ENCODE peak calls at places on chromosomes 11 and 22, in eight cellular contexts. One of them, this sample, is unnamed.
A peak's percentile ranks its signal among the peaks of the same experiment; 100 is the strongest.

GRCh38 chr11:36619502-36619901 is 21.5 kb upstream of the RAG2 start:
- DNase-seq in HepG2: no peak
- DNase-seq in K562: no peak
- DNase-seq in H1: no peak
- DNase-seq in A549: no peak
- DNase-seq in stomach: no peak
- DNase-seq in transverse colon: no peak
- DNase-seq in ovary: no peak
- DNase-seq in this sample: no peak

GRCh38 chr11:125055107-125055715 is 7.9 kb upstream of the SLC37A2 start:
- DNase-seq in HepG2: no peak
- DNase-seq in K562: no peak
- DNase-seq in H1: no peak
- DNase-seq in A549: no peak
- DNase-seq in stomach: no peak
- DNase-seq in transverse colon: no peak
- DNase-seq in ovary: no peak
- DNase-seq in this sample: no peak

GRCh38 chr11:14413307-14414072 is 54.5 kb upstream of the RRAS2 start:
- DNase-seq in HepG2: no peak
- DNase-seq in K562: peak; percentile 50
- DNase-seq in H1: peak; percentile 43
- DNase-seq in A549: peak; percentile 20
- DNase-seq in stomach: no peak
- DNase-seq in transverse colon: no peak
- DNase-seq in ovary: peak; percentile 23
- DNase-seq in this sample: peak; percentile 70

GRCh38 chr11:15199693-15200092 is 85.0 kb downstream of the INSC start:
- DNase-seq in HepG2: no peak
- DNase-seq in K562: no peak
- DNase-seq in H1: no peak
- DNase-seq in A549: no peak
- DNase-seq in stomach: peak; percentile 52
- DNase-seq in transverse colon: no peak
- DNase-seq in ovary: no peak
- DNase-seq in this sample: no peak

GRCh38 chr11:10728779-10729472 is 22.1 kb upstream of the CTR9 start:
- DNase-seq in HepG2: no peak
- DNase-seq in K562: no peak
- DNase-seq in H1: no peak
- DNase-seq in A549: no peak
- DNase-seq in stomach: no peak
- DNase-seq in transverse colon: no peak
- DNase-seq in ovary: no peak
- DNase-seq in this sample: no peak

GRCh38 chr11:32438883-32439487 is 3.6 kb upstream of the WT1 start:
- DNase-seq in HepG2: no peak
- DNase-seq in K562: no peak
- DNase-seq in H1: no peak
- DNase-seq in A549: no peak
- DNase-seq in stomach: no peak
- DNase-seq in transverse colon: no peak
- DNase-seq in ovary: peak; percentile 63
- DNase-seq in this sample: no peak

GRCh38 chr11:75475767-75476650 is 43.0 kb upstream of the KLHL35 start:
- DNase-seq in HepG2: no peak
- DNase-seq in K562: no peak
- DNase-seq in H1: no peak
- DNase-seq in A549: no peak
- DNase-seq in stomach: peak; percentile 30
- DNase-seq in transverse colon: peak; percentile 33
- DNase-seq in ovary: peak; percentile 59
- DNase-seq in this sample: no peak

GRCh38 chr11:75384438-75385080 is 14.8 kb upstream of the RPS3 start:
- DNase-seq in HepG2: peak; percentile 50
- DNase-seq in K562: peak; percentile 84
- DNase-seq in H1: peak; percentile 51
- DNase-seq in A549: peak; percentile 83
- DNase-seq in stomach: peak; percentile 86
- DNase-seq in transverse colon: peak; percentile 85
- DNase-seq in ovary: peak; percentile 85
- DNase-seq in this sample: peak; percentile 87

GRCh38 chr11:117273550-117274289 is 17.4 kb upstream of the BACE1-AS start:
- DNase-seq in HepG2: no peak
- DNase-seq in K562: no peak
- DNase-seq in H1: peak; percentile 17
- DNase-seq in A549: peak; percentile 20
- DNase-seq in stomach: no peak
- DNase-seq in transverse colon: no peak
- DNase-seq in ovary: no peak
- DNase-seq in this sample: no peak

GRCh38 chr22:20523118-20523983 is 15.9 kb downstream of the MED15 start:
- DNase-seq in HepG2: no peak
- DNase-seq in K562: peak; percentile 76
- DNase-seq in H1: no peak
- DNase-seq in A549: no peak
- DNase-seq in stomach: no peak
- DNase-seq in transverse colon: no peak
- DNase-seq in ovary: no peak
- DNase-seq in this sample: no peak

GRCh38 chr11:133712235-133712634 is 133.1 kb downstream of the SPATA19 start:
- DNase-seq in HepG2: no peak
- DNase-seq in K562: no peak
- DNase-seq in H1: no peak
- DNase-seq in A549: no peak
- DNase-seq in stomach: no peak
- DNase-seq in transverse colon: no peak
- DNase-seq in ovary: no peak
- DNase-seq in this sample: no peak

GRCh38 chr11:124867700-124868099 is 2.5 kb downstream of the ROBO3 start:
- DNase-seq in HepG2: peak; percentile 25
- DNase-seq in K562: peak; percentile 53
- DNase-seq in H1: no peak
- DNase-seq in A549: peak; percentile 40
- DNase-seq in stomach: no peak
- DNase-seq in transverse colon: no peak
- DNase-seq in ovary: no peak
- DNase-seq in this sample: peak; percentile 63

DNA sequence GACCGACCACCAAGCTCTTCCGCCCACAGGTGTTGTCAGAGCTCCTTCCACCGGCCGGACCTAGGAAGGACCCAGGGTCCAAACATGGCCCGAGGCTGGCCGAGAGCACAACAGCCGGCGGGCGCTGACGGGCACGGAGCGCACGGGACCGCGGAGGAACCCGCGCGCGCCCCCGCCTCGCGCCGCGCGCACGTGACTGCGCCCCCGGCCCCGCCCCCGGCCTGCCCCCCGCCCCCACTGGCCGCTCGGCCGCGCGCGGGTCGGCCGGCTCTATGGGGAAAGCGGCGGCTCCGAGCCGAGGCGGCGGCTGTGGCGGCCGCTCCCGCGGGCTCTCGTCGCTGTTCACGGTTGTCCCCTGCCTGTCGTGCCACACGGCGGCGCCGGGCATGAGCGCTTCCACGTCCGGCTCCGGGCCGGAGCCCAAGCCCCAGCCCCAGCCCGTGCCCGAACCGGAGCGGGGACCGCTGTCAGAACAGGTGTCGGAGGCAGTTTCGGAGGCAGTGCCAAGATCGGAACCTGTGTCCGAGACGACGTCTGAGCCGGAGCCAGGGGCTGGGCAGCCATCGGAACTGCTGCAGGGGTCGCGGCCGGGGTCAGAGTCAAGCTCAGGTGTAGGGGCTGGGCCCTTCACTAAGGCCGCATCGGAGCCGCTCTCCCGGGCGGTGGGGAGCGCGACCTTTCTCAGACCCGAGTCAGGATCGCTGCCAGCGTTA is at the start of gene OSBP2:
- DNase-seq in HepG2: no peak
- DNase-seq in K562: peak; percentile 75
- DNase-seq in H1: no peak
- DNase-seq in A549: peak; percentile 9
- DNase-seq in stomach: peak; percentile 57
- DNase-seq in transverse colon: peak; percentile 56
- DNase-seq in ovary: peak; percentile 56
- DNase-seq in this sample: peak; percentile 62
- H3K4me3 ChIP-seq in HepG2: peak within 1 kb of the TSS; percentile 59
- H3K4me3 ChIP-seq in K562: peak within 1 kb of the TSS; percentile 34
- H3K4me3 ChIP-seq in H1: peak within 1 kb of the TSS; percentile 67
- H3K4me3 ChIP-seq in A549: peak within 1 kb of the TSS; percentile 74
- H3K4me3 ChIP-seq in stomach: peak within 1 kb of the TSS; percentile 65
- H3K4me3 ChIP-seq in transverse colon: peak within 1 kb of the TSS; percentile 45
- H3K4me3 ChIP-seq in ovary: peak within 1 kb of the TSS; percentile 55
- H3K4me3 ChIP-seq in this sample: peak within 1 kb of the TSS; percentile 74

GRCh38 chr11:79259800-79260199 is 181.0 kb downstream of the TENM4 start:
- DNase-seq in HepG2: no peak
- DNase-seq in K562: no peak
- DNase-seq in H1: no peak
- DNase-seq in A549: peak; percentile 20
- DNase-seq in stomach: no peak
- DNase-seq in transverse colon: no peak
- DNase-seq in ovary: no peak
- DNase-seq in this sample: no peak

GRCh38 chr11:79262221-79262620 is 178.6 kb downstream of the TENM4 start:
- DNase-seq in HepG2: no peak
- DNase-seq in K562: no peak
- DNase-seq in H1: no peak
- DNase-seq in A549: no peak
- DNase-seq in stomach: no peak
- DNase-seq in transverse colon: no peak
- DNase-seq in ovary: no peak
- DNase-seq in this sample: no peak

GRCh38 chr11:79264284-79264683 is 176.5 kb downstream of the TENM4 start:
- DNase-seq in HepG2: no peak
- DNase-seq in K562: no peak
- DNase-seq in H1: no peak
- DNase-seq in A549: no peak
- DNase-seq in stomach: no peak
- DNase-seq in transverse colon: no peak
- DNase-seq in ovary: no peak
- DNase-seq in this sample: no peak

GRCh38 chr11:79265756-79266322 is 175.0 kb downstream of the TENM4 start:
- DNase-seq in HepG2: no peak
- DNase-seq in K562: no peak
- DNase-seq in H1: no peak
- DNase-seq in A549: no peak
- DNase-seq in stomach: no peak
- DNase-seq in transverse colon: no peak
- DNase-seq in ovary: no peak
- DNase-seq in this sample: no peak

GRCh38 chr11:79263001-79263400 is 177.8 kb downstream of the TENM4 start:
- DNase-seq in HepG2: no peak
- DNase-seq in K562: no peak
- DNase-seq in H1: no peak
- DNase-seq in A549: no peak
- DNase-seq in stomach: peak; percentile 30
- DNase-seq in transverse colon: peak; percentile 25
- DNase-seq in ovary: peak; percentile 88
- DNase-seq in this sample: peak; percentile 90
- TF ChIP-seq EP300 in HepG2: no peak
- TF ChIP-seq EP300 in K562: no peak
- TF ChIP-seq EP300 in H1: no peak
- TF ChIP-seq EP300 in A549: no peak
- TF ChIP-seq EP300 in stomach: no peak
- TF ChIP-seq EP300 in transverse colon: no peak
- TF ChIP-seq EP300 in ovary: no peak
- TF ChIP-seq EP300 in this sample: no peak

DNA sequence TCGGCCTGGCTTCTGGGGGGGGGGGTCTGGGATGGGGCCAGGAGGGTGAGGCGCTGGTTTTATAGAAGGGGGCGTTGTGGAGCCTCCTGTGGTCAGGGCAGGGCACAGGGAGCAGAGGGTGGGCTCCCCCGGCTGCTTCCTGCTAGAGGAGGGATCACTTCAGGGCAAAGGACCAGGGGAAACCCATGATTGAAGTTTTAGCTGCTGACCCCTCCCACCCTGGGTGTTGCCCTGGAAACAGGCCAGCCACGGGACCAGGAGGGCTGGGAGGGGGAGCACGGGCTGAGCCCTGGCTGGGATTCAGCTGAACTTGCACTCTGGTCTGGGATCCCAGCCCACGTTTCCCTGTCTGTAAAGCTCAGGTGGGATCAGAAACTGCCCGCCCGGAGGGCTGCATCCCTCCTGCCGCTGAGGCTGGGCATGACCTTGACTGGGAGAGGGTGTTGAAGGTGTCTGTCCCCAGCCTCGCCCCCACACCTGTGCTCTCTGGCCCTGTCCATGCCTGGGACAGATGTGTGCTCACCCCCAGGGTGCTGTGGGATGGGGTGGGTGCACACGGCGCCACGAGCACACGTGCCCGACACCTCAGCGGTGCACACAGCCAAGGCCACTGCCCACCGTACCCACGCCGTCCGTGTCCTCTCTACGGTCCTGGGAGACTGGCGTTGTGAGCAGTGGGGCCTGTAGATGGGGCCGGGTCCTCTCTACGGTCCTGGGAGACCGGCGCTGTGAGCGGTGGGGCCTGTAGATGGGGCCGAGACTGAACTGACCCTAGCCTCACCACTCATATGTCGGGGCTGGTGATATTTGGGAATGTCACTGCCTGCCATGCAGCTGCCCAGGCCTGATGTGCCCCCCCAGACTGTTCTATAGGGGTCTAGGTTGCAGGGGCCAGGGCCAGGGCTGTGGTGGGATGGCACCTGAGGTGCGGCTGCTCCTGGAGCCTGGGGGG is 2.3 kb downstream of the TSPAN4 start:
- DNase-seq in HepG2: peak; percentile 88
- DNase-seq in K562: peak; percentile 66
- DNase-seq in H1: peak; percentile 67
- DNase-seq in A549: peak; percentile 92
- DNase-seq in stomach: peak; percentile 77
- DNase-seq in transverse colon: peak; percentile 79
- DNase-seq in ovary: peak; percentile 95
- DNase-seq in this sample: peak; percentile 99
- H3K4me3 ChIP-seq in HepG2: peak overlapping the region; percentile 98
- H3K4me3 ChIP-seq in K562: no peak overlapping the region
- H3K4me3 ChIP-seq in H1: peak overlapping the region; percentile 51
- H3K4me3 ChIP-seq in A549: peak overlapping the region; percentile 100
- H3K4me3 ChIP-seq in stomach: peak overlapping the region; percentile 97
- H3K4me3 ChIP-seq in transverse colon: peak overlapping the region; percentile 81
- H3K4me3 ChIP-seq in ovary: peak overlapping the region; percentile 49
- H3K4me3 ChIP-seq in this sample: peak overlapping the region; percentile 80

DNA sequence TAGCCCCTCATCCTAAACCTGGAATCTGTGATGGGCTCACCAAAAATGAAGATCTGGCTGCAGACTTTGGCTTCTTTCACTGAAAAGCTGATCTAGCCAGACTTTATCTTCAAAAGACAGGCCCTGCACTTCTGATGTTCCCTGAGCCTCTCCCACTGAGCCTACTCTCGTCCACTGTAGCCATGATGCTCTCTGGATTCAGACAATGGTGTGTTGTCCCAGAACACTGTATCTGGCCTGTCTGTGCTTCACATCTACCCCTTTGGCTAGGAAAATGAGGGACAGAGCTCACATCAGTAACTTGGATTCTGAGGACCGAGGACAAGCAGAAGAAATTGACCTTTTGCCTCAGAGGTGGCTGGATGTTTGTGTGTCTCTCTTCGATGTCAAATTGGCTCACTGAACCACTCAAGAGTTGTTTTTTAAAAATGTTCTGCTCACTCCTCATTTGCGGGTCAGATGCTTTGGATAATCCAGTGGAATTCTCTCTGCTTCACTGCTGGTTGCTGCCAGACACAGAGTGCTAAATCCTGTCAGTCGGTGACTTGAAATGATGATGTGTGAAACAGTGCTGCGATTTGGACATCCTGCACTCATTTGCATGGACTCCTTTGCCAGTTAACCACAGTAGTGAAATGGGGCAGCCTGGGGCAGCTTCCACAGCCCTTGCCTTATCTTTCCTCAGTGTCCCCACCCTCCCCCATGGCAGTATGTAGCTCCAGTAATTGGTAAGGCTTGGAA is 67.5 kb downstream of the ARFGAP2 start:
- DNase-seq in HepG2: no peak
- DNase-seq in K562: no peak
- DNase-seq in H1: no peak
- DNase-seq in A549: no peak
- DNase-seq in stomach: no peak
- DNase-seq in transverse colon: no peak
- DNase-seq in ovary: no peak
- DNase-seq in this sample: no peak
- TF ChIP-seq EP300 in HepG2: no peak
- TF ChIP-seq EP300 in K562: no peak
- TF ChIP-seq EP300 in H1: no peak
- TF ChIP-seq EP300 in A549: no peak
- TF ChIP-seq EP300 in stomach: no peak
- TF ChIP-seq EP300 in transverse colon: no peak
- TF ChIP-seq EP300 in ovary: no peak
- TF ChIP-seq EP300 in this sample: no peak